ENCODE peak calls at places on chromosomes 6 and 20, in four cellular contexts. One of them, this sample, is unnamed.

GRCh38 chr20:61589055-61589385 is 337.0 kb downstream of the CDH4 start:
- DNase-seq in spleen: no peak
- DNase-seq in MM.1S: no peak
- DNase-seq in upper lobe of left lung: no peak
- DNase-seq in this sample: no peak

GRCh38 chr6:69988458-69989126 is 122.2 kb downstream of the COL19A1 start:
- DNase-seq in spleen: no peak
- DNase-seq in MM.1S: no peak
- DNase-seq in upper lobe of left lung: no peak
- DNase-seq in this sample: no peak

GRCh38 chr6:168163096-168163731 is 84.2 kb upstream of the FRMD1 start:
- DNase-seq in spleen: no peak
- DNase-seq in MM.1S: no peak
- DNase-seq in upper lobe of left lung: no peak
- DNase-seq in this sample: peak; percentile 64

GRCh38 chr6:34455831-34456230 is 10.0 kb upstream of the PACSIN1 start:
- DNase-seq in spleen: peak; percentile 32
- DNase-seq in MM.1S: peak; percentile 37
- DNase-seq in upper lobe of left lung: no peak
- DNase-seq in this sample: no peak

GRCh38 chr6:163416640-163417253 is 2.2 kb downstream of the QKI start:
- DNase-seq in spleen: no peak
- DNase-seq in MM.1S: peak; percentile 46
- DNase-seq in upper lobe of left lung: no peak
- DNase-seq in this sample: no peak

GRCh38 chr20:621115-621756 is 11.1 kb upstream of the TCF15 start:
- DNase-seq in spleen: no peak
- DNase-seq in MM.1S: no peak
- DNase-seq in upper lobe of left lung: no peak
- DNase-seq in this sample: no peak

GRCh38 chr20:38067717-38068365 is 34.3 kb downstream of the RPRD1B start:
- DNase-seq in spleen: no peak
- DNase-seq in MM.1S: no peak
- DNase-seq in upper lobe of left lung: no peak
- DNase-seq in this sample: no peak

GRCh38 chr6:22071655-22072054 is 225.2 kb downstream of the PRL start:
- DNase-seq in spleen: no peak
- DNase-seq in MM.1S: no peak
- DNase-seq in upper lobe of left lung: peak; percentile 48
- DNase-seq in this sample: peak; percentile 20

GRCh38 chr6:148005806-148006205 is 336.8 kb upstream of the SASH1 start:
- DNase-seq in spleen: no peak
- DNase-seq in MM.1S: no peak
- DNase-seq in upper lobe of left lung: no peak
- DNase-seq in this sample: no peak

GRCh38 chr6:121549741-121550140 is 114.3 kb downstream of the GJA1 start:
- DNase-seq in spleen: no peak
- DNase-seq in MM.1S: no peak
- DNase-seq in upper lobe of left lung: no peak
- DNase-seq in this sample: no peak

GRCh38 chr6:166586424-166587156 is at the start of gene RAMACL:
- DNase-seq in spleen: peak; percentile 90
- DNase-seq in MM.1S: no peak
- DNase-seq in upper lobe of left lung: peak; percentile 56
- DNase-seq in this sample: no peak

GRCh38 chr6:14520536-14520935 is 403.0 kb downstream of the CD83 start:
- DNase-seq in spleen: no peak
- DNase-seq in MM.1S: no peak
- DNase-seq in upper lobe of left lung: no peak
- DNase-seq in this sample: no peak

GRCh38 chr6:34154668-34155447 is 9.0 kb upstream of the GRM4 start:
- DNase-seq in spleen: peak; percentile 85
- DNase-seq in MM.1S: peak; percentile 41
- DNase-seq in upper lobe of left lung: peak; percentile 31
- DNase-seq in this sample: no peak

GRCh38 chr20:14700641-14700965 is 363.2 kb upstream of the FLRT3 start:
- DNase-seq in spleen: no peak
- DNase-seq in MM.1S: peak; percentile 50
- DNase-seq in upper lobe of left lung: no peak
- DNase-seq in this sample: no peak

GRCh38 chr6:170084166-170084730 is 206.6 kb downstream of the DLL1 start:
- DNase-seq in spleen: peak; percentile 61
- DNase-seq in MM.1S: no peak
- DNase-seq in upper lobe of left lung: peak; percentile 8
- DNase-seq in this sample: no peak

GRCh38 chr6:50707652-50708325 is 5.5 kb upstream of the TFAP2D start:
- DNase-seq in spleen: no peak
- DNase-seq in MM.1S: no peak
- DNase-seq in upper lobe of left lung: no peak
- DNase-seq in this sample: no peak

GRCh38 chr6:165008971-165009370 is 300.4 kb downstream of the C6orf118 start:
- DNase-seq in spleen: no peak
- DNase-seq in MM.1S: no peak
- DNase-seq in upper lobe of left lung: no peak
- DNase-seq in this sample: no peak

GRCh38 chr6:14743465-14744211 is 502.2 kb upstream of the JARID2 start:
- DNase-seq in spleen: peak; percentile 81
- DNase-seq in MM.1S: no peak
- DNase-seq in upper lobe of left lung: peak; percentile 81
- DNase-seq in this sample: peak; percentile 35

GRCh38 chr20:43579861-43580793 is 10.6 kb upstream of the IFT52 start:
- DNase-seq in spleen: peak; percentile 11
- DNase-seq in MM.1S: no peak
- DNase-seq in upper lobe of left lung: no peak
- DNase-seq in this sample: no peak

GRCh38 chr6:150255840-150256239 is 113.0 kb upstream of the IYD start:
- DNase-seq in spleen: no peak
- DNase-seq in MM.1S: no peak
- DNase-seq in upper lobe of left lung: no peak
- DNase-seq in this sample: no peak

GRCh38 chr6:31838968-31839367 is 11.4 kb downstream of the HSPA1B start:
- DNase-seq in spleen: no peak
- DNase-seq in MM.1S: no peak
- DNase-seq in upper lobe of left lung: no peak
- DNase-seq in this sample: no peak

GRCh38 chr6:118627724-118628123 is 23.7 kb downstream of the CEP85L start:
- DNase-seq in spleen: no peak
- DNase-seq in MM.1S: no peak
- DNase-seq in upper lobe of left lung: no peak
- DNase-seq in this sample: no peak

GRCh38 chr6:133547136-133547535 is 306.0 kb downstream of the EYA4 start:
- DNase-seq in spleen: no peak
- DNase-seq in MM.1S: no peak
- DNase-seq in upper lobe of left lung: no peak
- DNase-seq in this sample: no peak

GRCh38 chr20:10209091-10209490 is 9.5 kb upstream of the SNAP25 start:
- DNase-seq in spleen: no peak
- DNase-seq in MM.1S: no peak
- DNase-seq in upper lobe of left lung: no peak
- DNase-seq in this sample: no peak

GRCh38 chr6:52992980-52993379 is 2.1 kb downstream of the GSTA4 start:
- DNase-seq in spleen: no peak
- DNase-seq in MM.1S: no peak
- DNase-seq in upper lobe of left lung: no peak
- DNase-seq in this sample: no peak

GRCh38 chr6:119020597-119021561 is 57.6 kb downstream of the FAM184A start:
- DNase-seq in spleen: no peak
- DNase-seq in MM.1S: peak; percentile 25
- DNase-seq in upper lobe of left lung: no peak
- DNase-seq in this sample: no peak

GRCh38 chr6:44631968-44632367 is 244.5 kb downstream of the CDC5L start:
- DNase-seq in spleen: no peak
- DNase-seq in MM.1S: no peak
- DNase-seq in upper lobe of left lung: no peak
- DNase-seq in this sample: no peak

GRCh38 chr20:59705651-59706101 is 101.3 kb downstream of the PHACTR3 start:
- DNase-seq in spleen: no peak
- DNase-seq in MM.1S: no peak
- DNase-seq in upper lobe of left lung: no peak
- DNase-seq in this sample: no peak

GRCh38 chr20:54475334-54476287 is at the start of gene DOK5:
- DNase-seq in spleen: no peak
- DNase-seq in MM.1S: no peak
- DNase-seq in upper lobe of left lung: no peak
- DNase-seq in this sample: no peak

GRCh38 chr6:140041571-140042332 is 667.3 kb upstream of the CITED2 start:
- DNase-seq in spleen: no peak
- DNase-seq in MM.1S: no peak
- DNase-seq in upper lobe of left lung: no peak
- DNase-seq in this sample: no peak
- H3K4me1 ChIP-seq in spleen: no peaks in the 10 kb centered on the region
- H3K4me1 ChIP-seq in MM.1S: no peaks in the 10 kb centered on the region
- H3K4me1 ChIP-seq in upper lobe of left lung: no peaks in the 10 kb centered on the region
- H3K4me1 ChIP-seq in this sample: no peaks in the 10 kb centered on the region

GRCh38 chr6:104862456-104862855 is 2.7 kb upstream of the HACE1 start:
- DNase-seq in spleen: no peak
- DNase-seq in MM.1S: no peak
- DNase-seq in upper lobe of left lung: no peak
- DNase-seq in this sample: no peak

GRCh38 chr6:104855507-104855906 is 4.2 kb downstream of the HACE1 start:
- DNase-seq in spleen: no peak
- DNase-seq in MM.1S: no peak
- DNase-seq in upper lobe of left lung: no peak
- DNase-seq in this sample: no peak

GRCh38 chr6:104859225-104860146 is at the start of gene HACE1:
- DNase-seq in spleen: peak; percentile 97
- DNase-seq in MM.1S: peak; percentile 87
- DNase-seq in upper lobe of left lung: peak; percentile 93
- DNase-seq in this sample: peak; percentile 92

DNA sequence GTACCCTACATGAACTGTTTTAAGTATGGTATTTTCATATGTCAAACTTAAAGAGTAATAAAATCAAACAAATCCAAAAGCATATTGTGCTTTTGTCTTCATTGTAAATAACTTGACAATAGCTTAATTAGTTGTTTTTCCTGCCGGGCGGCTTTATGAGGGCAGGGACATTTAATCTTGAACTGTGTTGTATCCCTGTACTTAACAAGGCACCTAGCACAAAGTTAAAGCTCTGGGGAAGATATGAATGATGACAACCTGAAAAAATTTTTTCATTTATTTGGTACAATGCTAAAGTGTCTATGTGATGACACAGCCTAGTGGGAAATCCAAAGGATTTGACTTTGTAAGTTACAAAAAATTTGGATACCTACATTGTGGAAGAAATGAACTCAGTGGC is 502 bp upstream of the HACE1 start:
- DNase-seq in spleen: no peak
- DNase-seq in MM.1S: no peak
- DNase-seq in upper lobe of left lung: no peak
- DNase-seq in this sample: no peak
- H3K27ac ChIP-seq in spleen: peak overlapping the region; percentile 88
- H3K27ac ChIP-seq in MM.1S: no peak overlapping the region
- H3K27ac ChIP-seq in upper lobe of left lung: peak overlapping the region; percentile 88
- H3K27ac ChIP-seq in this sample: peak overlapping the region; percentile 16

GRCh38 chr20:24469116-24470030 is at the start of gene SYNDIG1:
- DNase-seq in spleen: no peak
- DNase-seq in MM.1S: peak; percentile 62
- DNase-seq in upper lobe of left lung: no peak
- DNase-seq in this sample: no peak

GRCh38 chr20:24465730-24466129 is 3.7 kb upstream of the SYNDIG1 start:
- DNase-seq in spleen: no peak
- DNase-seq in MM.1S: no peak
- DNase-seq in upper lobe of left lung: no peak
- DNase-seq in this sample: no peak

GRCh38 chr20:24470031-24470781 is 777 bp downstream of the SYNDIG1 start:
- DNase-seq in spleen: no peak
- DNase-seq in MM.1S: peak; percentile 49
- DNase-seq in upper lobe of left lung: no peak
- DNase-seq in this sample: no peak

GRCh38 chr20:24470782-24471582 is 1.6 kb downstream of the SYNDIG1 start:
- DNase-seq in spleen: no peak
- DNase-seq in MM.1S: peak; percentile 42
- DNase-seq in upper lobe of left lung: no peak
- DNase-seq in this sample: no peak

GRCh38 chr20:24468401-24469115 is 871 bp upstream of the SYNDIG1 start:
- DNase-seq in spleen: no peak
- DNase-seq in MM.1S: no peak
- DNase-seq in upper lobe of left lung: no peak
- DNase-seq in this sample: no peak
- H3K4me3 ChIP-seq in spleen: no peak overlapping the region
- H3K4me3 ChIP-seq in MM.1S: peak overlapping the region; percentile 23
- H3K4me3 ChIP-seq in upper lobe of left lung: peak overlapping the region; percentile 41
- H3K4me3 ChIP-seq in this sample: no peak overlapping the region

DNA sequence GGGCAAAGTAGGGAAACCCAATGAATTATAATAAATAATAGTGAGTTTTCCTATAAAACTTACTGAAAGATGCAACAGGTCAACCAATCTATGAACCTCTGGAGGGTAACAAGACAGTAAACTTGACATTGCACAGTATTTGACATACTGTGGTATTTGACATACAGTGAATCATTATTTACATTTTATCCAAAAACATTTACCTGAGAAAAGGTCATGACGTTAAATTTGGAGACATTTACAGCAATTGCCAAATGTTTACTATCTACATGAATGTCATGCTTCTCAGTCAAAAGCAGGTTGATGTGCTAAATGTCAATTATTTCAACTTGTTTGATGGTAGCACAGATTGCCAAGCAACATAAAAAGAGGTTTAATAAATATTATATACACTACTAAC is 35.8 kb upstream of the NOX3 start:
- DNase-seq in spleen: no peak
- DNase-seq in MM.1S: no peak
- DNase-seq in upper lobe of left lung: no peak
- DNase-seq in this sample: no peak
- H3K4me1 ChIP-seq in spleen: peaks cover 11% of the 10 kb centered on the region
- H3K4me1 ChIP-seq in MM.1S: no peaks in the 10 kb centered on the region
- H3K4me1 ChIP-seq in upper lobe of left lung: peaks cover 12% of the 10 kb centered on the region
- H3K4me1 ChIP-seq in this sample: no peaks in the 10 kb centered on the region

GRCh38 chr6:138005846-138006245 is 101.4 kb downstream of the PERP start:
- DNase-seq in spleen: no peak
- DNase-seq in MM.1S: peak; percentile 86
- DNase-seq in upper lobe of left lung: no peak
- DNase-seq in this sample: no peak
- H3K27ac ChIP-seq in spleen: no peak overlapping the region
- H3K27ac ChIP-seq in MM.1S: peak overlapping the region; percentile 88
- H3K27ac ChIP-seq in upper lobe of left lung: no peak overlapping the region
- H3K27ac ChIP-seq in this sample: no peak overlapping the region

This sample was measured in right lobe of liver.